ENCODE peak calls at places on chromosomes 6 and 20, in four cellular contexts. One of them, this sample, is unnamed.

GRCh38 chr6:36073587-36073986 is 46.0 kb downstream of the MAPK14 start:
- DNase-seq in progenitor cell of endocrine pancreas: no peak
- DNase-seq in ovary: no peak
- DNase-seq in dorsolateral prefrontal cortex: no peak
- DNase-seq in this sample: no peak

GRCh38 chr6:125471703-125472102 is 169.9 kb upstream of the HDDC2 start:
- DNase-seq in progenitor cell of endocrine pancreas: no peak
- DNase-seq in ovary: no peak
- DNase-seq in dorsolateral prefrontal cortex: no peak
- DNase-seq in this sample: no peak

GRCh38 chr20:1122388-1123315 is 4.2 kb downstream of the PSMF1 start:
- DNase-seq in progenitor cell of endocrine pancreas: no peak
- DNase-seq in ovary: no peak
- DNase-seq in dorsolateral prefrontal cortex: no peak
- DNase-seq in this sample: no peak

GRCh38 chr6:93139408-93140081 is 279.8 kb downstream of the EPHA7 start:
- DNase-seq in progenitor cell of endocrine pancreas: no peak
- DNase-seq in ovary: no peak
- DNase-seq in dorsolateral prefrontal cortex: no peak
- DNase-seq in this sample: no peak

GRCh38 chr6:88650979-88651378 is 312.4 kb downstream of the RNGTT start:
- DNase-seq in progenitor cell of endocrine pancreas: no peak
- DNase-seq in ovary: no peak
- DNase-seq in dorsolateral prefrontal cortex: no peak
- DNase-seq in this sample: no peak

GRCh38 chr20:63127700-63128364 is 88.1 kb downstream of the YTHDF1 start:
- DNase-seq in progenitor cell of endocrine pancreas: no peak
- DNase-seq in ovary: no peak
- DNase-seq in dorsolateral prefrontal cortex: no peak
- DNase-seq in this sample: no peak

GRCh38 chr20:40775747-40776146 is 86.7 kb upstream of the MAFB start:
- DNase-seq in progenitor cell of endocrine pancreas: no peak
- DNase-seq in ovary: no peak
- DNase-seq in dorsolateral prefrontal cortex: no peak
- DNase-seq in this sample: no peak

GRCh38 chr6:158389188-158389919 is 77.1 kb downstream of the TULP4 start:
- DNase-seq in progenitor cell of endocrine pancreas: no peak
- DNase-seq in ovary: no peak
- DNase-seq in dorsolateral prefrontal cortex: no peak
- DNase-seq in this sample: no peak

GRCh38 chr20:1274485-1275313 is 8.6 kb downstream of the SNPH start:
- DNase-seq in progenitor cell of endocrine pancreas: no peak
- DNase-seq in ovary: no peak
- DNase-seq in dorsolateral prefrontal cortex: no peak
- DNase-seq in this sample: no peak

GRCh38 chr6:170067257-170067656 is 223.6 kb downstream of the DLL1 start:
- DNase-seq in progenitor cell of endocrine pancreas: no peak
- DNase-seq in ovary: peak
- DNase-seq in dorsolateral prefrontal cortex: peak
- DNase-seq in this sample: no peak

GRCh38 chr6:90940812-90941481 is 354.1 kb upstream of the MAP3K7 start:
- DNase-seq in progenitor cell of endocrine pancreas: no peak
- DNase-seq in ovary: no peak
- DNase-seq in dorsolateral prefrontal cortex: no peak
- DNase-seq in this sample: no peak

GRCh38 chr20:46808565-46808964 is 86.1 kb upstream of the EYA2 start:
- DNase-seq in progenitor cell of endocrine pancreas: no peak
- DNase-seq in ovary: no peak
- DNase-seq in dorsolateral prefrontal cortex: no peak
- DNase-seq in this sample: no peak

GRCh38 chr20:53736757-53737403 is 143.2 kb upstream of the ZNF217 start:
- DNase-seq in progenitor cell of endocrine pancreas: no peak
- DNase-seq in ovary: no peak
- DNase-seq in dorsolateral prefrontal cortex: no peak
- DNase-seq in this sample: no peak

GRCh38 chr6:43113431-43114260 is 37.5 kb downstream of the PTK7 start:
- DNase-seq in progenitor cell of endocrine pancreas: no peak
- DNase-seq in ovary: no peak
- DNase-seq in dorsolateral prefrontal cortex: no peak
- DNase-seq in this sample: no peak

GRCh38 chr20:49313271-49313670 is 35.4 kb upstream of the ZNFX1 start:
- DNase-seq in progenitor cell of endocrine pancreas: no peak
- DNase-seq in ovary: no peak
- DNase-seq in dorsolateral prefrontal cortex: peak
- DNase-seq in this sample: no peak

GRCh38 chr6:159104931-159105330 is 60.1 kb upstream of the TAGAP start:
- DNase-seq in progenitor cell of endocrine pancreas: no peak
- DNase-seq in ovary: no peak
- DNase-seq in dorsolateral prefrontal cortex: no peak
- DNase-seq in this sample: peak

GRCh38 chr20:61601361-61601760 is 349.3 kb downstream of the CDH4 start:
- DNase-seq in progenitor cell of endocrine pancreas: no peak
- DNase-seq in ovary: no peak
- DNase-seq in dorsolateral prefrontal cortex: no peak
- DNase-seq in this sample: no peak

GRCh38 chr20:44646641-44647274 is 4.7 kb downstream of the ADA start:
- DNase-seq in progenitor cell of endocrine pancreas: no peak
- DNase-seq in ovary: no peak
- DNase-seq in dorsolateral prefrontal cortex: no peak
- DNase-seq in this sample: peak

GRCh38 chr6:127608554-127609270 is 31.7 kb downstream of the C6orf58 start:
- DNase-seq in progenitor cell of endocrine pancreas: no peak
- DNase-seq in ovary: no peak
- DNase-seq in dorsolateral prefrontal cortex: no peak
- DNase-seq in this sample: no peak

GRCh38 chr20:325889-326644 is 715 bp downstream of the SOX12 start:
- DNase-seq in progenitor cell of endocrine pancreas: peak
- DNase-seq in ovary: peak
- DNase-seq in dorsolateral prefrontal cortex: peak
- DNase-seq in this sample: peak

GRCh38 chr20:20084296-20084752 is 32.0 kb downstream of the CFAP61 start:
- DNase-seq in progenitor cell of endocrine pancreas: no peak
- DNase-seq in ovary: no peak
- DNase-seq in dorsolateral prefrontal cortex: peak
- DNase-seq in this sample: no peak

GRCh38 chr6:4780360-4780812 is 4.2 kb downstream of the CDYL start:
- DNase-seq in progenitor cell of endocrine pancreas: no peak
- DNase-seq in ovary: no peak
- DNase-seq in dorsolateral prefrontal cortex: no peak
- DNase-seq in this sample: no peak

GRCh38 chr6:148831064-148831463 is 84.2 kb downstream of the UST start:
- DNase-seq in progenitor cell of endocrine pancreas: no peak
- DNase-seq in ovary: no peak
- DNase-seq in dorsolateral prefrontal cortex: no peak
- DNase-seq in this sample: no peak

GRCh38 chr20:53609501-53610445 is 16.1 kb upstream of the ZNF217 start:
- DNase-seq in progenitor cell of endocrine pancreas: no peak
- DNase-seq in ovary: peak
- DNase-seq in dorsolateral prefrontal cortex: no peak
- DNase-seq in this sample: no peak

DNA sequence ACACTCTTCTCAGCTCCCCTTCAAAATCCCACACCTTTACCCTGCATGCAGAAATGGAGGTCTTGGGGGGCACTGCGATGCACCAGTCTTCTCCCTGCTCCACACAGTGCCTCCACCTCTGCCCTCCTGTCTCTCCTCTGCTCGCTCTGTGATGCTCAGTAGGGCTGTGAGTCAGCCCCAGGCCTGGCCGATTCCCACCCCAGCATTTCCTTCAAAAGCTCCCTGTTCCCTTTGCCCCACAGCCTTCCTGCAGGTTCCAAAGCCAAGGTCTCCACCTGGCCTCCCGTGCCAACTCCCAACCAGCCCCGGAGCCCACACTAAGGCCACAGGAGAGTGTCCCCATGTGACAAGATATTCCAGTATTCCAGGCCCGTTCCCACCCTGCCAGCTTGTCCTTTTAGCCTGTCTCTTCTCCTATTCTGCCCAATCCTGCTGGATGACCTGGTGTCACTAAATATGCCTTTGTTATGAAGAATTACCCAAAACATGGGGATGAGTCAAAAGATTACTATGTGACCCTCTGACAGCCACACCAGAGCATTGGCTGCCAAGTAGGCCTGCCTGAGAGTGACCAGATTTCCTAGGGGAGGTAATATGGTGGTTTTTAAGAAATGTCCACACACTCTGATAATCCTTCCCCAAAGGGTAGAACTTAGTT is 118.9 kb upstream of the NXT1 start:
- DNase-seq in progenitor cell of endocrine pancreas: no peak
- DNase-seq in ovary: no peak
- DNase-seq in dorsolateral prefrontal cortex: no peak
- DNase-seq in this sample: no peak
- TF ChIP-seq CTCF in progenitor cell of endocrine pancreas: no peak
- TF ChIP-seq CTCF in ovary: no peak
- TF ChIP-seq CTCF in dorsolateral prefrontal cortex: no peak
- TF ChIP-seq CTCF in this sample: no peak

GRCh38 chr6:44256291-44257006 is 879 bp downstream of the SLC35B2 start:
- DNase-seq in progenitor cell of endocrine pancreas: no peak
- DNase-seq in ovary: no peak
- DNase-seq in dorsolateral prefrontal cortex: peak
- DNase-seq in this sample: no peak

GRCh38 chr6:44258325-44258863 is 1.1 kb upstream of the SLC35B2 start:
- DNase-seq in progenitor cell of endocrine pancreas: no peak
- DNase-seq in ovary: no peak
- DNase-seq in dorsolateral prefrontal cortex: peak
- DNase-seq in this sample: no peak

GRCh38 chr6:44258921-44259320 is 1.6 kb upstream of the SLC35B2 start:
- DNase-seq in progenitor cell of endocrine pancreas: no peak
- DNase-seq in ovary: no peak
- DNase-seq in dorsolateral prefrontal cortex: peak
- DNase-seq in this sample: no peak

GRCh38 chr6:44257007-44257752 is at the start of gene SLC35B2:
- DNase-seq in progenitor cell of endocrine pancreas: peak
- DNase-seq in ovary: peak
- DNase-seq in dorsolateral prefrontal cortex: peak
- DNase-seq in this sample: peak

GRCh38 chr6:44257753-44258324 is 511 bp upstream of the SLC35B2 start:
- DNase-seq in progenitor cell of endocrine pancreas: no peak
- DNase-seq in ovary: no peak
- DNase-seq in dorsolateral prefrontal cortex: peak
- DNase-seq in this sample: no peak
- TF ChIP-seq CTCF in progenitor cell of endocrine pancreas: no peak
- TF ChIP-seq CTCF in ovary: no peak
- TF ChIP-seq CTCF in dorsolateral prefrontal cortex: no peak
- TF ChIP-seq CTCF in this sample: no peak

DNA sequence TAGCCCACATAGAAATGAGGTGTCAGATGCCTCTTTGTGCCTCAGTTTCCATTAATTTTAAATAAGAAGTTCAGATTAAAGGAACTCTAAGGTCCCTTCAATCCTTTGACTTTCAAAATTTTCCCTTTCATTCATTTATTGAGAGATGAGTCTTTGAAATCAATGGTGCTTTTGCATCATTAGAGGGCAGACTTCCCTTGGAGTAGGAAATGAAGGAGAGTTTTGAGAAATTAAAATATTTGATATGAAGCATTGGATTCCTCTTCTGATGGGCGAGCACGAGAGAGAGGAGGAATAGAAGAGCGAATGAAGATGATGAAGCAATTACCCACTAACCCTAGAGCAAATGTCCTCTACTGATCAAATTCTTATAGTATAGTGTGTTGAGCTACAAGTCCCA is 105.7 kb downstream of the EDN1 start:
- DNase-seq in progenitor cell of endocrine pancreas: no peak
- DNase-seq in ovary: no peak
- DNase-seq in dorsolateral prefrontal cortex: no peak
- DNase-seq in this sample: no peak
- TF ChIP-seq CTCF in progenitor cell of endocrine pancreas: no peak
- TF ChIP-seq CTCF in ovary: no peak
- TF ChIP-seq CTCF in dorsolateral prefrontal cortex: peak
- TF ChIP-seq CTCF in this sample: no peak

DNA sequence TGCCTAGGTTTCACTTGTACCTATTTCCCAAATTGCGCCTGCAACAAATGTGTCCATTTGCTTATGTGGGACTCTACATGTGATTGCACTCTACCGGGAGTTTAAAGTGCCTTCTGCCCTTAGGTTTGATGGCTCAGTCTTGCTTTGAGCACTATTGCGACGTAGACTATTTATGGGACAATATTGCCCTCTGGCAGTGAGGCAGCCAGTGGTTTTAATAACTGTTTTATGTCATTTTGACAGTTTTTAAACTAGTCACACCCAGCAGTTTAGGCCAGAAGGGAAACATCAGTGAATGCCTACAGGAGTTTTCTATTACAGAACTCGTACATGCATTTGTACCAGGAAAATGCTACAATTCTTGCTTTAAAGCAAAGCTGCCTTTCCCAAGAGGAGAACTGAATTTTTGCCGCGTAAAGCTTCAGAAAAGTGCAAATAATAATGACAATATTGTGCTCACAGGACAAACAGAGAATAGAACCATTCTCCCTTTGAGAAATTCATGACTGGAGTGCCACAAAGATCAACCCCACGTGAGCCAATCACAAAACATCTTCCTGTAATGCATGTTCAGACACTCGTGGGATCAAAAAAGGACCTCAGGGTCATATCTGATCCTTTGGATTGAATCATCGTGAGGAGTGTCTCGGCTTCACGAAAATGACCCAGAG is 813.6 kb downstream of the KIF16B start:
- DNase-seq in progenitor cell of endocrine pancreas: no peak
- DNase-seq in ovary: no peak
- DNase-seq in dorsolateral prefrontal cortex: no peak
- DNase-seq in this sample: no peak
- TF ChIP-seq CTCF in progenitor cell of endocrine pancreas: no peak
- TF ChIP-seq CTCF in ovary: no peak
- TF ChIP-seq CTCF in dorsolateral prefrontal cortex: no peak
- TF ChIP-seq CTCF in this sample: no peak

GRCh38 chr6:130677312-130677711 is 149.9 kb upstream of the SMLR1 start:
- DNase-seq in progenitor cell of endocrine pancreas: no peak
- DNase-seq in ovary: no peak
- DNase-seq in dorsolateral prefrontal cortex: no peak
- DNase-seq in this sample: no peak

GRCh38 chr6:130676773-130677144 is 150.4 kb upstream of the SMLR1 start:
- DNase-seq in progenitor cell of endocrine pancreas: no peak
- DNase-seq in ovary: no peak
- DNase-seq in dorsolateral prefrontal cortex: no peak
- DNase-seq in this sample: no peak

GRCh38 chr6:130677766-130678165 is 149.4 kb upstream of the SMLR1 start:
- DNase-seq in progenitor cell of endocrine pancreas: no peak
- DNase-seq in ovary: no peak
- DNase-seq in dorsolateral prefrontal cortex: no peak
- DNase-seq in this sample: no peak

GRCh38 chr6:130675072-130675471 is 152.1 kb upstream of the SMLR1 start:
- DNase-seq in progenitor cell of endocrine pancreas: no peak
- DNase-seq in ovary: no peak
- DNase-seq in dorsolateral prefrontal cortex: no peak
- DNase-seq in this sample: no peak

GRCh38 chr6:130676077-130676772 is 151.0 kb upstream of the SMLR1 start:
- DNase-seq in progenitor cell of endocrine pancreas: no peak
- DNase-seq in ovary: peak
- DNase-seq in dorsolateral prefrontal cortex: no peak
- DNase-seq in this sample: no peak
- TF ChIP-seq CTCF in progenitor cell of endocrine pancreas: no peak
- TF ChIP-seq CTCF in ovary: no peak
- TF ChIP-seq CTCF in dorsolateral prefrontal cortex: no peak
- TF ChIP-seq CTCF in this sample: no peak

GRCh38 chr6:140671926-140672325 is 1297.5 kb upstream of the CITED2 start:
- DNase-seq in progenitor cell of endocrine pancreas: no peak
- DNase-seq in ovary: no peak
- DNase-seq in dorsolateral prefrontal cortex: no peak
- DNase-seq in this sample: no peak
- TF ChIP-seq CTCF in progenitor cell of endocrine pancreas: no peak
- TF ChIP-seq CTCF in ovary: no peak
- TF ChIP-seq CTCF in dorsolateral prefrontal cortex: no peak
- TF ChIP-seq CTCF in this sample: no peak

This sample was measured in activated B cell treated with CpG ODN at 0.5 μM for 24 hours.